ENCODE peak calls at places on chromosomes 7 and 10, in eight cellular contexts. G, S, W, E, O, M, Q and R are unnamed samples.

GRCh38 chr7:69871886-69872592 is 273.8 kb downstream of the AUTS2 start:
- DNase-seq in S (no peak), W (no peak), G (no peak), E (no peak), Q (no peak), O (no peak), M (peak), R (peak)

GRCh38 chr7:140625908-140626868 is 14.4 kb downstream of the DENND2A start:
- DNase-seq in O (peak), W (peak), S (peak), M (peak), G (no peak), E (no peak), Q (peak), R (peak)

GRCh38 chr7:152459724-152460251 is 24.0 kb upstream of the KMT2C start:
- DNase-seq in O (no peak), E (no peak), M (no peak), S (no peak), Q (peak), W (no peak), G (no peak), R (no peak)

GRCh38 chr10:52319926-52320325 is 5.8 kb downstream of the DKK1 start:
- DNase-seq in S (no peak), Q (no peak), E (no peak), W (peak), M (no peak), G (no peak), O (no peak), R (peak)

GRCh38 chr10:124157286-124157685 is 63.9 kb upstream of the CHST15 start:
- DNase-seq in E (no peak), Q (no peak), W (peak), S (no peak), G (no peak), O (peak), M (no peak), R (peak)

GRCh38 chr10:24457661-24458318 is 248.9 kb downstream of the KIAA1217 start:
- DNase-seq in E (no peak), W (peak), S (no peak), Q (peak), O (peak), M (no peak), G (no peak), R (no peak)

GRCh38 chr10:119724630-119725549 is 960 bp upstream of the INPP5F start:
- DNase-seq in Q (peak), G (no peak), E (no peak), W (peak), S (no peak), O (no peak), M (no peak), R (peak)

GRCh38 chr10:95788830-95789229 is 32.9 kb downstream of the ENTPD1 start:
- DNase-seq in Q (no peak), W (peak), G (no peak), M (peak), O (no peak), S (peak), E (no peak), R (peak)

GRCh38 chr7:6155596-6155995 is 116.8 kb downstream of the CYTH3 start:
- DNase-seq in E (no peak), M (no peak), O (no peak), W (no peak), S (no peak), G (no peak), Q (no peak), R (no peak)

GRCh38 chr7:111765936-111766643 is 203.8 kb upstream of the IMMP2L start:
- DNase-seq in S (no peak), E (no peak), G (no peak), M (peak), O (no peak), W (no peak), Q (no peak), R (peak)

GRCh38 chr7:2518737-2519118 is 846 bp upstream of the LFNG start:
- DNase-seq in G (no peak), W (no peak), E (no peak), O (no peak), Q (no peak), M (no peak), S (no peak), R (no peak)
- H3K4me3 ChIP-seq in G (peak), W (peak), E (peak), O (peak), Q (no peak), M (peak), S (peak), R (no peak)

GRCh38 chr10:111926286-111926685 is 257.3 kb downstream of the GPAM start:
- DNase-seq in M (no peak), S (no peak), O (no peak), G (no peak), W (no peak), E (no peak), Q (no peak), R (no peak)
- TF ChIP-seq CTCF in M (no peak), S (no peak), O (no peak), G (no peak), W (no peak), E (no peak), Q (no peak), R (no peak)

DNA sequence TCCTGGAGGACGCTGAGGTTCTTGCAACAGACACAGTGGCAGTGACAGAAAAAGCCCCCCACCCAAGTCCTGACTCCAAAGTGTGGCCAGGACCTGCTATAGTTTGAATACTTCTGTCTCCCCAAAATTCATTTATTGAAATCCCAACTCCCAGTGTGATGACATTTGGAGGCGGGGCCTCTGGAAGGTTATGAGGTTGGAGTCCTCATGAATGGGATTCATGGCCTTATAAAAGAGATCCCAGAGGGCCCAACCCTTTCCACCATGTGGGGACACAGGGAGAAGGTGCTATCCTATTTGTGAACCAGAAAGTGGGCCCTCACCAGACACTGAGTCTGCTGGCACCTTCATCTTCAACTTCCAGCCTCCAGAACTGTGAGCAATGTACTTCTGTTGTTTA is 18.3 kb downstream of the ANXA11 start:
- DNase-seq in E (no peak), W (no peak), G (no peak), Q (no peak), S (no peak), M (no peak), O (no peak), R (no peak)
- H3K4me3 ChIP-seq in E (no peak), W (no peak), G (no peak), Q (no peak), S (no peak), M (no peak), O (no peak), R (no peak)

GRCh38 chr7:27921081-27921836 is 181.3 kb downstream of the TAX1BP1 start:
- DNase-seq in Q (peak), O (no peak), W (peak), S (peak), M (peak), E (peak), G (no peak), R (peak)
- TF ChIP-seq CTCF in Q (no peak), O (no peak), W (peak), S (peak), M (peak), E (peak), G (no peak), R (peak)

GRCh38 chr7:51104278-51104677 is 212.3 kb downstream of the COBL start:
- DNase-seq in G (no peak), O (no peak), E (no peak), W (no peak), Q (no peak), S (no peak), M (no peak), R (no peak)

GRCh38 chr7:51103718-51104117 is 212.9 kb downstream of the COBL start:
- DNase-seq in E (no peak), W (no peak), Q (no peak), S (no peak), O (no peak), G (no peak), M (no peak), R (no peak)

GRCh38 chr7:51111256-51111655 is 205.4 kb downstream of the COBL start:
- DNase-seq in W (no peak), S (no peak), O (no peak), Q (no peak), M (no peak), G (no peak), E (no peak), R (no peak)

GRCh38 chr7:51102828-51103227 is 213.8 kb downstream of the COBL start:
- DNase-seq in W (no peak), M (peak), G (no peak), Q (no peak), S (no peak), O (no peak), E (no peak), R (no peak)

GRCh38 chr7:51108134-51108533 is 208.5 kb downstream of the COBL start:
- DNase-seq in W (no peak), E (no peak), Q (no peak), O (no peak), S (no peak), M (no peak), G (no peak), R (no peak)
- H3K4me3 ChIP-seq in W (no peak), E (no peak), Q (no peak), O (no peak), S (no peak), M (no peak), G (no peak), R (no peak)

GRCh38 chr7:15168489-15168888 is 265.9 kb upstream of the DGKB start:
- DNase-seq in G (no peak), M (no peak), Q (no peak), S (no peak), E (no peak), O (no peak), W (no peak), R (no peak)
- TF ChIP-seq CTCF in G (no peak), M (peak), Q (no peak), S (no peak), E (no peak), O (no peak), W (no peak), R (no peak)

DNA sequence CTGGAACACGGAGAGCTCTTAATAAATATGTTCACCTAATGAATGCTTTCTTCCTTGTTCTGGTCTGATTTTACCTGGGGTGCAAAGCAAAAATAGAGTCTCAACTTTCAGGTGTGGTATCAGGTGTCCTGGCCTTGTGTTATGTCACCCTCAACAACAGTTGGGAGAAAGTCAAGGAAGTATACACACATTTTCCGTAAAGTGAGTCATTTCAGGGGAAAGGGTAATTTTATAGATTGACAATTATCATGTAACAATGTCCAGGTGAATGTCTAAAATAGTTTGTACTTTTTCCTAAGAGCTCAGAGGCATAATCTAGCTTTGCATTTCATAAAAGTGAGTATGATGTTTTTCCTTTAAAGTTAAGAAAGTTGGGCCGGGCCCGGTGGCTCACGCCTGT is 287.4 kb downstream of the SKIDA1 start:
- DNase-seq in E (peak), M (no peak), S (no peak), W (no peak), G (no peak), Q (no peak), O (no peak), R (no peak)
- H3K4me3 ChIP-seq in E (no peak), M (no peak), S (no peak), W (no peak), G (no peak), Q (no peak), O (no peak), R (no peak)